ENCODE peak calls at places on chromosomes 12 and 14, in nine cellular contexts. N, E, H, I, M, U, R, G and A are unnamed samples.

GRCh38 chr12:9090220-9090619 is 25.5 kb downstream of the A2M start:
- DNase-seq in M (no peak), N (no peak), H (no peak), E (no peak), R (no peak), G (no peak), U (no peak), I (no peak), A (no peak)

GRCh38 chr14:64787619-64788018 is 83.4 kb downstream of the PLEKHG3 start:
- DNase-seq in R (no peak), U (no peak), M (no peak), I (no peak), G (no peak), N (no peak), E (no peak), H (no peak), A (no peak)

GRCh38 chr12:54378791-54379400 is 5.6 kb downstream of the ZNF385A start:
- DNase-seq in I (no peak), U (no peak), E (peak; percentile 89), R (no peak), N (peak; percentile 72), M (no peak), G (no peak), H (peak; percentile 91), A (no peak)

GRCh38 chr14:95547626-95548327 is 12.9 kb downstream of the GLRX5 start:
- DNase-seq in H (no peak), I (peak; percentile 50), E (no peak), U (no peak), R (no peak), M (no peak), N (peak; percentile 80), G (no peak), A (no peak)

GRCh38 chr14:23613242-23614070 is 22.7 kb upstream of the DHRS2 start:
- DNase-seq in I (no peak), U (no peak), R (no peak), M (no peak), H (no peak), E (no peak), G (no peak), N (no peak), A (no peak)

GRCh38 chr12:22935090-22935489 is 310.1 kb downstream of the ETNK1 start:
- DNase-seq in U (no peak), E (no peak), I (no peak), H (no peak), G (no peak), N (peak; percentile 1), M (no peak), R (no peak), A (no peak)

GRCh38 chr14:77307099-77307496 is 13.6 kb downstream of the POMT2 start:
- DNase-seq in I (no peak), H (no peak), N (peak; percentile 62), E (no peak), M (no peak), G (no peak), R (no peak), U (no peak), A (no peak)

GRCh38 chr12:63010698-63011097 is 75.7 kb upstream of the PPM1H start:
- DNase-seq in N (no peak), E (no peak), H (no peak), G (no peak), R (no peak), M (no peak), U (no peak), I (no peak), A (no peak)

GRCh38 chr12:131869871-131870418 is 24.5 kb upstream of the ULK1 start:
- DNase-seq in G (no peak), I (peak; percentile 87), R (no peak), H (no peak), E (no peak), U (peak; percentile 24), M (no peak), N (peak; percentile 87), A (no peak)

GRCh38 chr12:31390991-31391390 is 65.0 kb upstream of the SINHCAF start:
- DNase-seq in R (no peak), H (no peak), I (no peak), M (no peak), E (no peak), U (no peak), G (no peak), N (no peak), A (no peak)

GRCh38 chr12:51082561-51083139 is 746 bp downstream of the CSRNP2 start:
- DNase-seq in M (peak; percentile 45), N (peak; percentile 57), I (peak; percentile 39), R (no peak), H (peak; percentile 45), E (no peak), U (no peak), G (peak; percentile 16), A (no peak)

GRCh38 chr12:6840428-6841138 is at the start of gene GNB3:
- DNase-seq in R (no peak), E (peak; percentile 79), G (no peak), I (no peak), U (no peak), H (no peak), N (no peak), M (peak; percentile 60), A (no peak)

GRCh38 chr12:66636771-66637170 is 42.1 kb downstream of the GRIP1 start:
- DNase-seq in U (no peak), H (no peak), N (no peak), M (no peak), I (no peak), E (no peak), R (no peak), G (no peak), A (no peak)

GRCh38 chr12:117129391-117129790 is 30.2 kb upstream of the TESC start:
- DNase-seq in M (no peak), U (no peak), I (no peak), G (no peak), H (no peak), R (no peak), E (no peak), N (no peak), A (no peak)

GRCh38 chr14:54796961-54797360 is 105.7 kb downstream of the GCH1 start:
- DNase-seq in U (no peak), M (no peak), I (peak; percentile 26), N (peak; percentile 89), E (no peak), R (no peak), G (no peak), H (no peak), A (no peak)

GRCh38 chr12:25691865-25692114 is 138.7 kb upstream of the LMNTD1 start:
- DNase-seq in H (no peak), I (no peak), M (no peak), R (no peak), N (no peak), U (no peak), E (no peak), G (no peak), A (no peak)

GRCh38 chr14:103740991-103741689 is 25.5 kb downstream of the ZFYVE21 start:
- DNase-seq in N (peak; percentile 38), I (no peak), H (no peak), U (no peak), G (no peak), E (no peak), R (no peak), M (no peak), A (peak; percentile 55)

GRCh38 chr14:91418387-91419043 is 895 bp upstream of the CCDC88C start:
- DNase-seq in N (peak; percentile 44), R (peak; percentile 93), E (peak; percentile 94), H (peak; percentile 38), G (peak; percentile 73), U (no peak), I (peak; percentile 35), M (peak; percentile 72), A (peak; percentile 89)

GRCh38 chr12:34288963-34289345 is 266.7 kb downstream of the ALG10 start:
- DNase-seq in U (no peak), R (no peak), H (no peak), N (no peak), M (no peak), G (no peak), I (no peak), E (peak; percentile 49), A (no peak)

GRCh38 chr14:90136904-90137303 is 75.1 kb downstream of the KCNK13 start:
- DNase-seq in G (no peak), H (no peak), M (no peak), E (no peak), R (no peak), I (no peak), N (no peak), U (no peak), A (no peak)

GRCh38 chr12:18267427-18267826 is 6.1 kb downstream of the PIK3C2G start:
- DNase-seq in G (no peak), R (no peak), I (no peak), H (no peak), U (no peak), N (no peak), M (no peak), E (no peak), A (no peak)

GRCh38 chr12:124949066-124949465 is 34.6 kb upstream of the UBC start:
- DNase-seq in R (no peak), H (peak; percentile 2), U (no peak), G (no peak), N (no peak), I (no peak), E (peak; percentile 60), M (no peak), A (no peak)

GRCh38 chr12:76633415-76633814 is 73.8 kb upstream of the OSBPL8 start:
- DNase-seq in H (no peak), E (no peak), I (no peak), M (peak; percentile 14), N (no peak), U (no peak), G (no peak), R (no peak), A (no peak)

GRCh38 chr12:21301-22189 is 45.0 kb upstream of the IQSEC3 start:
- DNase-seq in I (no peak), R (peak; percentile 49), G (no peak), E (peak; percentile 82), U (no peak), H (no peak), N (no peak), M (no peak), A (no peak)